ENCODE peak calls at places on chromosomes 5 and 9, in four cellular contexts. One of them, this sample, is unnamed.

GRCh38 chr5:158456756-158457155 is 597.8 kb upstream of the CLINT1 start:
- DNase-seq in mammary epithelial cell: peak
- DNase-seq in keratinocyte: peak
- DNase-seq in neuronal stem cell: no peak
- DNase-seq in this sample: peak

GRCh38 chr5:62597314-62597713 is 18.7 kb downstream of the LRRC70 start:
- DNase-seq in neuronal stem cell: no peak
- DNase-seq in keratinocyte: no peak
- DNase-seq in mammary epithelial cell: no peak
- DNase-seq in this sample: no peak

GRCh38 chr9:124037790-124038189 is 26.2 kb downstream of the LHX2 start:
- DNase-seq in keratinocyte: no peak
- DNase-seq in mammary epithelial cell: no peak
- DNase-seq in neuronal stem cell: no peak
- DNase-seq in this sample: no peak

GRCh38 chr9:7094052-7094451 is 336.3 kb downstream of the KDM4C start:
- DNase-seq in keratinocyte: no peak
- DNase-seq in mammary epithelial cell: peak
- DNase-seq in neuronal stem cell: peak
- DNase-seq in this sample: no peak

GRCh38 chr9:78386746-78387145 is 89.8 kb downstream of the PSAT1 start:
- DNase-seq in neuronal stem cell: no peak
- DNase-seq in mammary epithelial cell: no peak
- DNase-seq in keratinocyte: no peak
- DNase-seq in this sample: no peak

GRCh38 chr9:135926402-135927194 is 19.3 kb upstream of the CAMSAP1 start:
- DNase-seq in keratinocyte: peak
- DNase-seq in mammary epithelial cell: peak
- DNase-seq in neuronal stem cell: no peak
- DNase-seq in this sample: peak

GRCh38 chr5:112703866-112704820 is 33.5 kb upstream of the APC start:
- DNase-seq in mammary epithelial cell: peak
- DNase-seq in keratinocyte: no peak
- DNase-seq in neuronal stem cell: no peak
- DNase-seq in this sample: peak

GRCh38 chr5:181109489-181110013 is 21.4 kb downstream of the OR2V1 start:
- DNase-seq in neuronal stem cell: no peak
- DNase-seq in keratinocyte: no peak
- DNase-seq in mammary epithelial cell: no peak
- DNase-seq in this sample: no peak

GRCh38 chr9:135886147-135886981 is 21.0 kb downstream of the CAMSAP1 start:
- DNase-seq in mammary epithelial cell: peak
- DNase-seq in keratinocyte: no peak
- DNase-seq in neuronal stem cell: no peak
- DNase-seq in this sample: peak

GRCh38 chr5:151683444-151683843 is 3.3 kb downstream of the SPARC start:
- DNase-seq in mammary epithelial cell: no peak
- DNase-seq in keratinocyte: no peak
- DNase-seq in neuronal stem cell: no peak
- DNase-seq in this sample: peak

GRCh38 chr5:151683936-151684586 is 2.7 kb downstream of the SPARC start:
- DNase-seq in keratinocyte: no peak
- DNase-seq in neuronal stem cell: no peak
- DNase-seq in mammary epithelial cell: no peak
- DNase-seq in this sample: peak

GRCh38 chr5:151680944-151681427 is 5.7 kb downstream of the SPARC start:
- DNase-seq in keratinocyte: no peak
- DNase-seq in mammary epithelial cell: no peak
- DNase-seq in neuronal stem cell: no peak
- DNase-seq in this sample: peak

GRCh38 chr5:151682751-151683331 is 3.9 kb downstream of the SPARC start:
- DNase-seq in keratinocyte: no peak
- DNase-seq in neuronal stem cell: no peak
- DNase-seq in mammary epithelial cell: peak
- DNase-seq in this sample: peak

DNA sequence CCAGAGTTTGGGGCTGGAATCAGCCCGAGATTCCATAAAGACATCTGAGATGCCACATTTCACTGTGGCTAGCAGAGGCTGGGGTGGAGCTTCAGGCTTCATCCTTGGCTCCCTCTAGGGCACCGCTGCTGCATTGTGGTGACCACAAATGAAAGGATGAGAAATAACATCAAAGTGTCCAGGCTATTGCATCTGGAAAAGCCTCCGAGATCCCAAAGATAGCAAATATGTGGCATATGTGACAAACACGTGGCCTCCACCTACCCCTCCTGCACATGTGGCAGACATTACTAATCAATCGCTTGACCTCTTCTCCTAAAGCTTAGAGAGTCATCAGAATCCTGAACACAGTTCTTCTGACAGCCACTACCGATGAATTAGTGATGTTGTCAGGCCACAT is 4.5 kb downstream of the SPARC start:
- DNase-seq in keratinocyte: no peak
- DNase-seq in neuronal stem cell: no peak
- DNase-seq in mammary epithelial cell: no peak
- DNase-seq in this sample: peak
- H3K9ac ChIP-seq in keratinocyte: no peak
- H3K9ac ChIP-seq in neuronal stem cell: no peak
- H3K9ac ChIP-seq in mammary epithelial cell: no peak
- H3K9ac ChIP-seq in this sample: no peak

DNA sequence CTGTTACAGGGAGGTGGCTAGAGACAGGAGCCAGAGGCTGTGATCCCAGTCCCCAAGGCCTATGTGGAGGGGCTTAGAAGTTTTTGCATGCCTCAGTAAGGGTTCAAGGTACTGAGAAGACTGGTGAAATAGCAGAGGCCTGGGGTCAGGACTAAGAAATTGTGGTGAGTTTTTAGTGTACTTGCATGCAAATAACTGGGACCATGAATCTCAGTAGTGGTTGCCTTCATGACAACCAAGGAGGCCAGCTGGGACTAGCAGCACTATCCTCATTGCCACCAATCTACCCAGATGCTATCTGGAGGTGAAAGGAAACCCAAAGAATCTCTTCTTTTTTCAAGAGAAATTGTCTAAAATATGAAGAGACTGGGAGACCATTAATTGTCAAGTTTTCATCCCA is 395.1 kb downstream of the CETN3 start:
- DNase-seq in keratinocyte: no peak
- DNase-seq in mammary epithelial cell: no peak
- DNase-seq in neuronal stem cell: no peak
- DNase-seq in this sample: no peak
- H3K4me2 ChIP-seq in keratinocyte: no peak
- H3K4me2 ChIP-seq in mammary epithelial cell: no peak
- H3K4me2 ChIP-seq in neuronal stem cell: no peak
- H3K4me2 ChIP-seq in this sample: no peak

GRCh38 chr5:74196233-74196632 is 444.3 kb downstream of the ENC1 start:
- DNase-seq in keratinocyte: no peak
- DNase-seq in neuronal stem cell: no peak
- DNase-seq in mammary epithelial cell: no peak
- DNase-seq in this sample: no peak
- H3K27ac ChIP-seq in keratinocyte: no peak
- H3K27ac ChIP-seq in neuronal stem cell: no peak
- H3K27ac ChIP-seq in mammary epithelial cell: no peak
- H3K27ac ChIP-seq in this sample: no peak

GRCh38 chr5:135269828-135270545 is 129.0 kb downstream of the MACROH2A1 start:
- DNase-seq in neuronal stem cell: no peak
- DNase-seq in keratinocyte: no peak
- DNase-seq in mammary epithelial cell: no peak
- DNase-seq in this sample: peak
- H3K9ac ChIP-seq in neuronal stem cell: no peak
- H3K9ac ChIP-seq in keratinocyte: no peak
- H3K9ac ChIP-seq in mammary epithelial cell: no peak
- H3K9ac ChIP-seq in this sample: no peak

GRCh38 chr5:137279631-137280236 is 219.4 kb downstream of the SPOCK1 start:
- DNase-seq in keratinocyte: no peak
- DNase-seq in mammary epithelial cell: no peak
- DNase-seq in neuronal stem cell: no peak
- DNase-seq in this sample: no peak
- H3K4me2 ChIP-seq in keratinocyte: no peak
- H3K4me2 ChIP-seq in mammary epithelial cell: no peak
- H3K4me2 ChIP-seq in neuronal stem cell: no peak
- H3K4me2 ChIP-seq in this sample: no peak

This sample was measured in fibroblast of lung.